ENCODE peak calls at places on chromosomes 3 and 15, in six cellular contexts. One of them, this sample, is unnamed.

GRCh38 chr3:52428151-52429005 is 16.5 kb downstream of the SEMA3G start:
- DNase-seq in HepG2: peak; percentile 76
- DNase-seq in HCT116: peak; percentile 51
- DNase-seq in GM12878: no peak
- DNase-seq in K562: peak; percentile 35
- DNase-seq in H1: no peak
- DNase-seq in this sample: peak; percentile 50

GRCh38 chr3:16033889-16034687 is 140.4 kb upstream of the GALNT15 start:
- DNase-seq in HepG2: no peak
- DNase-seq in GM12878: no peak
- DNase-seq in K562: no peak
- DNase-seq in HCT116: no peak
- DNase-seq in H1: no peak
- DNase-seq in this sample: no peak

GRCh38 chr3:43638594-43639447 is 17.0 kb upstream of the ANO10 start:
- DNase-seq in GM12878: no peak
- DNase-seq in H1: no peak
- DNase-seq in HCT116: peak; percentile 58
- DNase-seq in HepG2: no peak
- DNase-seq in K562: peak; percentile 82
- DNase-seq in this sample: no peak

GRCh38 chr3:188343894-188344293 is 189.9 kb downstream of the LPP start:
- DNase-seq in GM12878: no peak
- DNase-seq in HepG2: no peak
- DNase-seq in HCT116: no peak
- DNase-seq in H1: no peak
- DNase-seq in K562: no peak
- DNase-seq in this sample: no peak

GRCh38 chr15:48415036-48415886 is 84.0 kb downstream of the DUT start:
- DNase-seq in H1: no peak
- DNase-seq in HepG2: peak; percentile 33
- DNase-seq in K562: no peak
- DNase-seq in GM12878: no peak
- DNase-seq in HCT116: no peak
- DNase-seq in this sample: no peak

GRCh38 chr3:189273736-189274135 is 102.0 kb downstream of the TPRG1 start:
- DNase-seq in GM12878: no peak
- DNase-seq in K562: no peak
- DNase-seq in HCT116: no peak
- DNase-seq in HepG2: no peak
- DNase-seq in H1: no peak
- DNase-seq in this sample: no peak

GRCh38 chr3:138944842-138945645 is 1.9 kb downstream of the FOXL2 start:
- DNase-seq in GM12878: no peak
- DNase-seq in K562: peak; percentile 66
- DNase-seq in HCT116: no peak
- DNase-seq in H1: no peak
- DNase-seq in HepG2: no peak
- DNase-seq in this sample: no peak

GRCh38 chr3:197027896-197028710 is 1.5 kb downstream of the MELTF start:
- DNase-seq in K562: peak; percentile 4
- DNase-seq in H1: no peak
- DNase-seq in GM12878: no peak
- DNase-seq in HCT116: no peak
- DNase-seq in HepG2: no peak
- DNase-seq in this sample: no peak

GRCh38 chr15:39579487-39580116 is 1.3 kb upstream of the THBS1 start:
- DNase-seq in K562: no peak
- DNase-seq in HepG2: peak; percentile 88
- DNase-seq in GM12878: no peak
- DNase-seq in HCT116: peak; percentile 67
- DNase-seq in H1: peak; percentile 90
- DNase-seq in this sample: peak; percentile 71

GRCh38 chr3:196501316-196502064 is 2.1 kb downstream of the RNF168 start:
- DNase-seq in HepG2: no peak
- DNase-seq in GM12878: no peak
- DNase-seq in K562: no peak
- DNase-seq in HCT116: no peak
- DNase-seq in H1: no peak
- DNase-seq in this sample: no peak

GRCh38 chr15:96551722-96552121 is 221.2 kb downstream of the NR2F2 start:
- DNase-seq in HepG2: no peak
- DNase-seq in K562: no peak
- DNase-seq in GM12878: no peak
- DNase-seq in HCT116: no peak
- DNase-seq in H1: no peak
- DNase-seq in this sample: no peak

GRCh38 chr3:39882111-39882510 is 72.7 kb downstream of the MYRIP start:
- DNase-seq in K562: no peak
- DNase-seq in HepG2: no peak
- DNase-seq in HCT116: no peak
- DNase-seq in GM12878: no peak
- DNase-seq in H1: no peak
- DNase-seq in this sample: no peak

GRCh38 chr15:80856809-80857377 is 77.7 kb downstream of the CEMIP start:
- DNase-seq in HCT116: peak; percentile 57
- DNase-seq in GM12878: no peak
- DNase-seq in H1: no peak
- DNase-seq in HepG2: peak; percentile 97
- DNase-seq in K562: no peak
- DNase-seq in this sample: no peak

GRCh38 chr3:187223799-187224198 is 26.5 kb downstream of the RTP1 start:
- DNase-seq in GM12878: no peak
- DNase-seq in H1: no peak
- DNase-seq in K562: no peak
- DNase-seq in HepG2: no peak
- DNase-seq in HCT116: no peak
- DNase-seq in this sample: no peak

GRCh38 chr15:88998980-88999713 is 86.0 kb upstream of the MFGE8 start:
- DNase-seq in K562: peak; percentile 35
- DNase-seq in GM12878: no peak
- DNase-seq in HepG2: no peak
- DNase-seq in HCT116: no peak
- DNase-seq in H1: no peak
- DNase-seq in this sample: peak; percentile 92

GRCh38 chr3:16485024-16485992 is 28.2 kb downstream of the RFTN1 start:
- DNase-seq in K562: no peak
- DNase-seq in H1: no peak
- DNase-seq in GM12878: no peak
- DNase-seq in HCT116: no peak
- DNase-seq in HepG2: no peak
- DNase-seq in this sample: no peak

GRCh38 chr15:88882745-88883144 is 12.6 kb downstream of the HAPLN3 start:
- DNase-seq in GM12878: no peak
- DNase-seq in H1: no peak
- DNase-seq in K562: no peak
- DNase-seq in HCT116: no peak
- DNase-seq in HepG2: no peak
- DNase-seq in this sample: no peak

GRCh38 chr3:15633159-15633558 is 31.6 kb downstream of the BTD start:
- DNase-seq in HepG2: no peak
- DNase-seq in H1: no peak
- DNase-seq in GM12878: no peak
- DNase-seq in K562: no peak
- DNase-seq in HCT116: no peak
- DNase-seq in this sample: no peak

GRCh38 chr15:90126457-90127435 is 24.5 kb upstream of the IDH2 start:
- DNase-seq in HepG2: peak; percentile 64
- DNase-seq in GM12878: no peak
- DNase-seq in K562: no peak
- DNase-seq in HCT116: no peak
- DNase-seq in H1: no peak
- DNase-seq in this sample: no peak

GRCh38 chr15:77528968-77529319 is 103.8 kb downstream of the LINGO1 start:
- DNase-seq in HCT116: no peak
- DNase-seq in GM12878: no peak
- DNase-seq in K562: no peak
- DNase-seq in H1: no peak
- DNase-seq in HepG2: no peak
- DNase-seq in this sample: no peak

GRCh38 chr15:59353994-59354951 is 18.4 kb downstream of the MYO1E start:
- DNase-seq in HCT116: no peak
- DNase-seq in GM12878: no peak
- DNase-seq in HepG2: no peak
- DNase-seq in H1: peak; percentile 65
- DNase-seq in K562: no peak
- DNase-seq in this sample: peak; percentile 87

GRCh38 chr3:23668430-23668904 is 137.3 kb upstream of the UBE2E1 start:
- DNase-seq in H1: no peak
- DNase-seq in HCT116: peak; percentile 95
- DNase-seq in K562: no peak
- DNase-seq in GM12878: no peak
- DNase-seq in HepG2: no peak
- DNase-seq in this sample: no peak

GRCh38 chr3:178297732-178298131 is 238.5 kb upstream of the KCNMB2 start:
- DNase-seq in HepG2: no peak
- DNase-seq in K562: no peak
- DNase-seq in HCT116: no peak
- DNase-seq in GM12878: no peak
- DNase-seq in H1: no peak
- DNase-seq in this sample: no peak

GRCh38 chr3:128426128-128426921 is 40.4 kb downstream of the DNAJB8 start:
- DNase-seq in K562: peak; percentile 83
- DNase-seq in GM12878: no peak
- DNase-seq in HepG2: peak; percentile 35
- DNase-seq in H1: no peak
- DNase-seq in HCT116: no peak
- DNase-seq in this sample: no peak

GRCh38 chr3:197854596-197855343 is 63.7 kb downstream of the LRCH3 start:
- DNase-seq in GM12878: no peak
- DNase-seq in H1: peak; percentile 65
- DNase-seq in HCT116: peak; percentile 4
- DNase-seq in HepG2: no peak
- DNase-seq in K562: no peak
- DNase-seq in this sample: peak; percentile 50

GRCh38 chr15:63308947-63309346 is 31.5 kb downstream of the APH1B start:
- DNase-seq in HepG2: no peak
- DNase-seq in HCT116: no peak
- DNase-seq in GM12878: no peak
- DNase-seq in H1: no peak
- DNase-seq in K562: no peak
- DNase-seq in this sample: no peak
- TF ChIP-seq ZNF274 in HepG2: no peak
- TF ChIP-seq ZNF274 in HCT116: no peak
- TF ChIP-seq ZNF274 in GM12878: no peak
- TF ChIP-seq ZNF274 in H1: no peak
- TF ChIP-seq ZNF274 in K562: no peak
- TF ChIP-seq ZNF274 in this sample: no peak

GRCh38 chr15:69562564-69562963 is 109.9 kb downstream of the RPLP1 start:
- DNase-seq in HepG2: no peak
- DNase-seq in H1: no peak
- DNase-seq in K562: no peak
- DNase-seq in GM12878: no peak
- DNase-seq in HCT116: no peak
- DNase-seq in this sample: no peak

GRCh38 chr15:69558138-69558409 is 105.5 kb downstream of the RPLP1 start:
- DNase-seq in HCT116: no peak
- DNase-seq in K562: no peak
- DNase-seq in GM12878: no peak
- DNase-seq in HepG2: no peak
- DNase-seq in H1: no peak
- DNase-seq in this sample: no peak

GRCh38 chr15:69559440-69560215 is 107.0 kb downstream of the RPLP1 start:
- DNase-seq in HCT116: no peak
- DNase-seq in H1: no peak
- DNase-seq in GM12878: no peak
- DNase-seq in HepG2: no peak
- DNase-seq in K562: no peak
- DNase-seq in this sample: no peak

GRCh38 chr15:69562097-69562496 is 109.5 kb downstream of the RPLP1 start:
- DNase-seq in HepG2: no peak
- DNase-seq in K562: no peak
- DNase-seq in GM12878: no peak
- DNase-seq in HCT116: no peak
- DNase-seq in H1: no peak
- DNase-seq in this sample: no peak

DNA sequence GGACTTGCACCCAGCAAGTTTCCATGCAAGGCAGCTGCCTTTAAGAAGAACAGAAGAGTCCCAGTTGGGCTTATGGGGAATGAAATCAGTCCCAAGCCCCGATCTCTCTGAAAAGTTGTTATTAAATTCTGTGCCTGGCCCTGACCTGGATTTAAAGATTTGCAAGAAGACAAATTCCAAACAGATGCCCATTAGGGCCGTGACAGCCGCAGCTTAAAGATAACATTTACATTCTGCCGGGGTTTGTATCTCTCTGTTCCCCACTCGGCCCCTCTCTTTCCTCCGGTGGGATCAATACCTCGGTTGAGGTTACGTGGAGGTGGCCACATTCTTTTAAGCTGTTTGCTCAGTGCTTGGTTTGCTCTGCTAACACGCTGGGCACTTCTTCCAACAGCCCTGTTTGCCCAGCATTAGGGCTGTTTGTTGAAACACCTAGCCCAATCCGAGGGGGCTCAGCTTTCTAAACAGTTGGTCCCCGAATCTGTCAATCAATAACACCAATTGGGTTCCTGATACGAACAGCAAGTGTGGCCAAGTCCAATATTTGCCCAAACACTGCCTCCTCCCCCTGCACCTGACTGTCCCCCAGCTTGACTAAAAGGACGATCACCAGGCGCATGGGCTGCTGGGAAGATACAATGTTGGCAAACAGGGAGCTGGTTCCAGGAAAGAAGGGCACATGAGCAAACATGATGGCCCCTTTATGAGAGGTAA is 108.6 kb downstream of the RPLP1 start:
- DNase-seq in GM12878: no peak
- DNase-seq in HepG2: peak; percentile 80
- DNase-seq in H1: no peak
- DNase-seq in K562: no peak
- DNase-seq in HCT116: no peak
- DNase-seq in this sample: no peak
- TF ChIP-seq YY1 in GM12878: no peak
- TF ChIP-seq YY1 in HepG2: no peak
- TF ChIP-seq YY1 in H1: no peak
- TF ChIP-seq YY1 in K562: no peak
- TF ChIP-seq YY1 in HCT116: no peak
- TF ChIP-seq YY1 in this sample: no peak

DNA sequence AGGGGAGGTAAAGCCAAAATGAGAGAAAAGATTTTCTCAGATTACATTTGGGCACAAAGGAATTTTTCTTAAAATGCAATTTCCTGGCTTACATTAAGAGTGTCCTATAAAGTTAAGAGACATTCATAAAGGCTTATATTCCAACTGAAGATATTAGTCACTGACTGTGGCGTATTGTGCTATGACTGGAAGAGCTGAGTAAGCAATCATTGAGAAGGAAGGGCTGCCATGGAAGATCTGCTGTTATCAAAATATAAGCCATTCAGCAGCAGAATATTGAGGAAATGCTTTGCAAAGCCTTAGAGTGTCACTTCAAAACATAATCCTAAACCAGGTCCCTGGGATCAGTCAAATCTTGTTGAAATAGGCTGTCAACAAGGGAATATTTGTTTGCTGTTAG is 593.9 kb downstream of the TUSC7 start:
- DNase-seq in HCT116: no peak
- DNase-seq in GM12878: no peak
- DNase-seq in HepG2: no peak
- DNase-seq in K562: no peak
- DNase-seq in H1: no peak
- DNase-seq in this sample: no peak
- TF ChIP-seq ZNF274 in HCT116: no peak
- TF ChIP-seq ZNF274 in GM12878: no peak
- TF ChIP-seq ZNF274 in HepG2: no peak
- TF ChIP-seq ZNF274 in K562: no peak
- TF ChIP-seq ZNF274 in H1: no peak
- TF ChIP-seq ZNF274 in this sample: no peak

GRCh38 chr3:191961529-191961928 is 500.6 kb downstream of the PYDC2 start:
- DNase-seq in H1: no peak
- DNase-seq in K562: no peak
- DNase-seq in GM12878: no peak
- DNase-seq in HepG2: no peak
- DNase-seq in HCT116: no peak
- DNase-seq in this sample: no peak
- TF ChIP-seq YY1 in H1: no peak
- TF ChIP-seq YY1 in K562: no peak
- TF ChIP-seq YY1 in GM12878: no peak
- TF ChIP-seq YY1 in HepG2: no peak
- TF ChIP-seq YY1 in HCT116: no peak
- TF ChIP-seq YY1 in this sample: no peak